ENCODE peak calls at places on chromosomes 13 and 19, in six cellular contexts. X, D, I, E, U and G are unnamed samples.

GRCh38 chr13:32323912-32324311 is 8.6 kb downstream of the BRCA2 start:
- DNase-seq in I (peak; percentile 33), X (no peak), D (no peak), E (peak; percentile 78), U (no peak), G (no peak)

GRCh38 chr19:17243340-17243853 is 2.3 kb downstream of the NR2F6 start:
- DNase-seq in U (no peak), I (no peak), E (no peak), X (no peak), D (no peak), G (no peak)

GRCh38 chr13:50365300-50365682 is 350.0 kb downstream of the KCNRG start:
- DNase-seq in X (no peak), U (no peak), D (no peak), E (no peak), I (no peak), G (no peak)

GRCh38 chr13:39527961-39528720 is 74.9 kb downstream of the LHFPL6 start:
- DNase-seq in E (peak; percentile 87), I (peak; percentile 90), D (no peak), X (no peak), U (no peak), G (no peak)

GRCh38 chr13:41554626-41555386 is 97.5 kb downstream of the RGCC start:
- DNase-seq in I (peak; percentile 36), U (no peak), E (no peak), D (no peak), X (no peak), G (no peak)

GRCh38 chr13:82674546-82674945 is 1207.7 kb downstream of the SLITRK1 start:
- DNase-seq in E (no peak), X (no peak), D (no peak), I (no peak), U (no peak), G (no peak)

GRCh38 chr13:112744306-112745021 is 54.6 kb downstream of the ATP11A start:
- DNase-seq in E (peak; percentile 41), X (no peak), D (no peak), U (no peak), I (no peak), G (no peak)

GRCh38 chr19:5046339-5047039 is 77.6 kb downstream of the KDM4B start:
- DNase-seq in U (no peak), D (peak; percentile 97), I (peak; percentile 34), E (peak; percentile 75), X (peak; percentile 93), G (no peak)

GRCh38 chr19:6751189-6751588 is 11.7 kb downstream of the TRIP10 start:
- DNase-seq in E (no peak), X (no peak), D (no peak), U (no peak), I (no peak), G (no peak)

GRCh38 chr13:109009756-109010155 is 380.3 kb downstream of the MYO16 start:
- DNase-seq in I (no peak), E (no peak), X (no peak), U (no peak), D (no peak), G (no peak)

GRCh38 chr19:35261356-35262100 is 7.2 kb upstream of the USF2 start:
- DNase-seq in D (no peak), X (no peak), I (no peak), E (peak; percentile 5), U (no peak), G (no peak)

GRCh38 chr19:3784607-3785463 is 1.3 kb downstream of the MATK start:
- DNase-seq in E (no peak), X (no peak), D (no peak), U (no peak), I (no peak), G (no peak)

GRCh38 chr13:45700971-45701900 is 884 bp upstream of the CBY2 start:
- DNase-seq in E (no peak), D (no peak), U (no peak), I (no peak), X (no peak), G (no peak)

GRCh38 chr19:7368456-7368855 is 19.7 kb downstream of the ARHGEF18 start:
- DNase-seq in E (no peak), I (no peak), X (no peak), D (no peak), U (peak; percentile 48), G (no peak)